ENCODE peak calls at places on chromosomes 5 and 9, in six cellular contexts. One of them, this sample, is unnamed.

GRCh38 chr9:93264338-93265125 is 80.6 kb downstream of the WNK2 start:
- DNase-seq in progenitor cell of endocrine pancreas: no peak
- DNase-seq in stimulated activated CD4-positive, alpha-beta T cell treated with anti-CD3 and anti-CD28 coated beads, TNF-alpha, amount 100 ng/mL, for 24 hours: no peak
- DNase-seq in glomerular endothelial cell: no peak
- DNase-seq in endodermal cell: no peak
- DNase-seq in foreskin fibroblast: no peak
- DNase-seq in this sample: no peak

GRCh38 chr5:77743181-77743580 is 33.0 kb downstream of the TBCA start:
- DNase-seq in progenitor cell of endocrine pancreas: no peak
- DNase-seq in stimulated activated CD4-positive, alpha-beta T cell treated with anti-CD3 and anti-CD28 coated beads, TNF-alpha, amount 100 ng/mL, for 24 hours: no peak
- DNase-seq in foreskin fibroblast: peak
- DNase-seq in endodermal cell: no peak
- DNase-seq in glomerular endothelial cell: no peak
- DNase-seq in this sample: no peak

GRCh38 chr5:180142008-180142803 is 66.8 kb downstream of the RASGEF1C start:
- DNase-seq in endodermal cell: no peak
- DNase-seq in stimulated activated CD4-positive, alpha-beta T cell treated with anti-CD3 and anti-CD28 coated beads, TNF-alpha, amount 100 ng/mL, for 24 hours: no peak
- DNase-seq in progenitor cell of endocrine pancreas: no peak
- DNase-seq in foreskin fibroblast: no peak
- DNase-seq in glomerular endothelial cell: no peak
- DNase-seq in this sample: no peak

GRCh38 chr9:114430443-114430842 is 42.7 kb upstream of the AKNA start:
- DNase-seq in glomerular endothelial cell: no peak
- DNase-seq in stimulated activated CD4-positive, alpha-beta T cell treated with anti-CD3 and anti-CD28 coated beads, TNF-alpha, amount 100 ng/mL, for 24 hours: no peak
- DNase-seq in endodermal cell: peak
- DNase-seq in foreskin fibroblast: no peak
- DNase-seq in progenitor cell of endocrine pancreas: no peak
- DNase-seq in this sample: no peak

GRCh38 chr9:37903581-37903830 is 421 bp downstream of the SLC25A51 start:
- DNase-seq in foreskin fibroblast: peak
- DNase-seq in stimulated activated CD4-positive, alpha-beta T cell treated with anti-CD3 and anti-CD28 coated beads, TNF-alpha, amount 100 ng/mL, for 24 hours: no peak
- DNase-seq in glomerular endothelial cell: no peak
- DNase-seq in endodermal cell: no peak
- DNase-seq in progenitor cell of endocrine pancreas: no peak
- DNase-seq in this sample: no peak

GRCh38 chr5:161757223-161757622 is 71.7 kb downstream of the GABRA6 start:
- DNase-seq in progenitor cell of endocrine pancreas: no peak
- DNase-seq in stimulated activated CD4-positive, alpha-beta T cell treated with anti-CD3 and anti-CD28 coated beads, TNF-alpha, amount 100 ng/mL, for 24 hours: no peak
- DNase-seq in endodermal cell: no peak
- DNase-seq in foreskin fibroblast: no peak
- DNase-seq in glomerular endothelial cell: no peak
- DNase-seq in this sample: no peak

GRCh38 chr9:100700689-100701318 is 122.9 kb downstream of the CAVIN4 start:
- DNase-seq in progenitor cell of endocrine pancreas: no peak
- DNase-seq in glomerular endothelial cell: peak
- DNase-seq in foreskin fibroblast: no peak
- DNase-seq in stimulated activated CD4-positive, alpha-beta T cell treated with anti-CD3 and anti-CD28 coated beads, TNF-alpha, amount 100 ng/mL, for 24 hours: no peak
- DNase-seq in endodermal cell: peak
- DNase-seq in this sample: peak

GRCh38 chr9:89311346-89312153 is 555 bp downstream of the CKS2 start:
- DNase-seq in stimulated activated CD4-positive, alpha-beta T cell treated with anti-CD3 and anti-CD28 coated beads, TNF-alpha, amount 100 ng/mL, for 24 hours: no peak
- DNase-seq in progenitor cell of endocrine pancreas: peak
- DNase-seq in glomerular endothelial cell: no peak
- DNase-seq in foreskin fibroblast: no peak
- DNase-seq in endodermal cell: no peak
- DNase-seq in this sample: no peak